ENCODE peak calls at places on chromosomes 6 and 20, in four cellular contexts. One of them, this sample, is unnamed.

GRCh38 chr20:62010551-62011402 is 54.9 kb downstream of the TAF4 start:
- DNase-seq in pancreas: no peak
- DNase-seq in breast epithelium: no peak
- DNase-seq in GM13977: peak; percentile 87
- DNase-seq in this sample: peak; percentile 54

GRCh38 chr6:132289761-132290160 is 111.5 kb downstream of the MOXD1 start:
- DNase-seq in breast epithelium: no peak
- DNase-seq in GM13977: no peak
- DNase-seq in pancreas: no peak
- DNase-seq in this sample: no peak

GRCh38 chr6:26336355-26337198 is 28.4 kb upstream of the BTN3A2 start:
- DNase-seq in pancreas: no peak
- DNase-seq in GM13977: no peak
- DNase-seq in breast epithelium: no peak
- DNase-seq in this sample: no peak

GRCh38 chr6:109595998-109596397 is 95.0 kb downstream of the AK9 start:
- DNase-seq in GM13977: peak; percentile 43
- DNase-seq in pancreas: no peak
- DNase-seq in breast epithelium: no peak
- DNase-seq in this sample: no peak

GRCh38 chr6:141783595-141783994 is 349.1 kb upstream of the GJE1 start:
- DNase-seq in breast epithelium: no peak
- DNase-seq in GM13977: no peak
- DNase-seq in pancreas: no peak
- DNase-seq in this sample: no peak

GRCh38 chr20:59741073-59741472 is 136.7 kb downstream of the PHACTR3 start:
- DNase-seq in pancreas: no peak
- DNase-seq in GM13977: no peak
- DNase-seq in breast epithelium: no peak
- DNase-seq in this sample: no peak

GRCh38 chr20:34445177-34446065 is 70.8 kb upstream of the DYNLRB1 start:
- DNase-seq in GM13977: no peak
- DNase-seq in breast epithelium: no peak
- DNase-seq in pancreas: no peak
- DNase-seq in this sample: no peak

GRCh38 chr6:100475554-100476325 is 11.0 kb upstream of the SIM1 start:
- DNase-seq in breast epithelium: no peak
- DNase-seq in GM13977: no peak
- DNase-seq in pancreas: no peak
- DNase-seq in this sample: no peak

GRCh38 chr6:162625846-162626540 is 101.6 kb downstream of the PRKN start:
- DNase-seq in pancreas: no peak
- DNase-seq in breast epithelium: no peak
- DNase-seq in GM13977: no peak
- DNase-seq in this sample: no peak

GRCh38 chr20:44074252-44075151 is 112.5 kb downstream of the JPH2 start:
- DNase-seq in pancreas: no peak
- DNase-seq in GM13977: no peak
- DNase-seq in breast epithelium: peak; percentile 14
- DNase-seq in this sample: no peak

GRCh38 chr6:4010035-4010434 is 68.9 kb downstream of the FAM217A start:
- DNase-seq in GM13977: no peak
- DNase-seq in pancreas: no peak
- DNase-seq in breast epithelium: no peak
- DNase-seq in this sample: no peak

GRCh38 chr6:4004249-4004648 is 74.7 kb downstream of the FAM217A start:
- DNase-seq in breast epithelium: no peak
- DNase-seq in GM13977: no peak
- DNase-seq in pancreas: no peak
- DNase-seq in this sample: no peak

GRCh38 chr6:4010682-4011081 is 68.3 kb downstream of the FAM217A start:
- DNase-seq in GM13977: no peak
- DNase-seq in breast epithelium: no peak
- DNase-seq in pancreas: no peak
- DNase-seq in this sample: no peak

GRCh38 chr6:4009486-4009885 is 69.5 kb downstream of the FAM217A start:
- DNase-seq in GM13977: no peak
- DNase-seq in pancreas: no peak
- DNase-seq in breast epithelium: no peak
- DNase-seq in this sample: no peak

GRCh38 chr6:4008324-4009047 is 70.5 kb downstream of the FAM217A start:
- DNase-seq in GM13977: peak; percentile 34
- DNase-seq in pancreas: no peak
- DNase-seq in breast epithelium: no peak
- DNase-seq in this sample: no peak
- TF ChIP-seq CTCF in GM13977: peak; percentile 28
- TF ChIP-seq CTCF in pancreas: no peak
- TF ChIP-seq CTCF in breast epithelium: no peak
- TF ChIP-seq CTCF in this sample: peak; percentile 60

GRCh38 chr6:130223508-130223907 is 757 bp upstream of the SAMD3 start:
- DNase-seq in GM13977: peak; percentile 28
- DNase-seq in pancreas: no peak
- DNase-seq in breast epithelium: no peak
- DNase-seq in this sample: no peak
- TF ChIP-seq CTCF in GM13977: peak; percentile 37
- TF ChIP-seq CTCF in pancreas: no peak
- TF ChIP-seq CTCF in breast epithelium: no peak
- TF ChIP-seq CTCF in this sample: no peak

DNA sequence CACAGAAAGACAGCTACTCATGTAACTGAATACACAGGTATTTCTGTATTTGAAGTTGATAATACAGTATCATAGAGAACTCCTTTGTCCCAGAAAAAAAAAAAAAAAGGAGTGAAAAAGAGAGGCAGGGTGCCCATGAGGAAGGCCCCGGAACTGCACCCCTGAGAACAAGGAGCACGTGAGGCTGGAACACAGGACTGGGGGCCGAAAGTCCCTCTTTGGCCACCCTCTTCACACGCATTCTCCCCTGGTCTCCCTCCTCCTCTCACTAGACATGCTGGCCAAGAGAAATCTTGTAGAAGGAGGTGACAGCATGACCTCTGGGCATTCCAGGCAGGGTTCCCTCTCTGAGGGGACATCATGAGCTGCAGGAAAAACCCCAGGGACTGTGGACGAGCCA is 62.7 kb upstream of the TRAF3IP2 start:
- DNase-seq in pancreas: no peak
- DNase-seq in breast epithelium: no peak
- DNase-seq in GM13977: no peak
- DNase-seq in this sample: no peak
- TF ChIP-seq CTCF in pancreas: no peak
- TF ChIP-seq CTCF in breast epithelium: peak; percentile 31
- TF ChIP-seq CTCF in GM13977: no peak
- TF ChIP-seq CTCF in this sample: no peak

GRCh38 chr6:164612731-164613130 is 696.7 kb downstream of the C6orf118 start:
- DNase-seq in GM13977: no peak
- DNase-seq in breast epithelium: no peak
- DNase-seq in pancreas: no peak
- DNase-seq in this sample: no peak
- TF ChIP-seq CTCF in GM13977: no peak
- TF ChIP-seq CTCF in breast epithelium: no peak
- TF ChIP-seq CTCF in pancreas: no peak
- TF ChIP-seq CTCF in this sample: no peak

GRCh38 chr6:95280690-95281273 is 296.6 kb upstream of the MANEA start:
- DNase-seq in GM13977: no peak
- DNase-seq in breast epithelium: no peak
- DNase-seq in pancreas: no peak
- DNase-seq in this sample: no peak
- TF ChIP-seq CTCF in GM13977: no peak
- TF ChIP-seq CTCF in breast epithelium: no peak
- TF ChIP-seq CTCF in pancreas: peak; percentile 15
- TF ChIP-seq CTCF in this sample: no peak

DNA sequence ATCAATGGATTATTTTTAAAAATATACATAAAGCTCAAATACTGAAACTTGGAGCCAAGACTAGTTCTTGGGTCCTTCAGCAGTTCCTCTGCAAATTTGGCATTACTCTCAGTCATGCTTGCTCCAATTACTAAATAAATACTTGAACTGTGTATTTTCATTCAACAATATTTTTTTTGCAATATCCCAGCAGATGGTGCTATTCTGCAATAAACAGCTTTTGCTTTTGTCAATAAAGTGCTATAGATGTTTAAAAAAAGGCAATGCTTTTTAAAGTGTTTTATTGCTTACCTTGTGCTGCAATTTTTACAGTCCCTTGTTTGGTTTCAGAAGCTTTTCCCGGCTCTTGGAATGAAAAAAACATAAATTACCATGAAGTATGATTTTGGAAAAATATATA is 243.4 kb downstream of the TRDN start:
- DNase-seq in GM13977: no peak
- DNase-seq in breast epithelium: no peak
- DNase-seq in pancreas: no peak
- DNase-seq in this sample: no peak
- TF ChIP-seq CTCF in GM13977: no peak
- TF ChIP-seq CTCF in breast epithelium: no peak
- TF ChIP-seq CTCF in pancreas: no peak
- TF ChIP-seq CTCF in this sample: no peak

GRCh38 chr6:144131248-144131709 is 19.0 kb upstream of the STX11 start:
- DNase-seq in breast epithelium: no peak
- DNase-seq in pancreas: no peak
- DNase-seq in GM13977: no peak
- DNase-seq in this sample: no peak
- TF ChIP-seq CTCF in breast epithelium: no peak
- TF ChIP-seq CTCF in pancreas: no peak
- TF ChIP-seq CTCF in GM13977: no peak
- TF ChIP-seq CTCF in this sample: no peak

DNA sequence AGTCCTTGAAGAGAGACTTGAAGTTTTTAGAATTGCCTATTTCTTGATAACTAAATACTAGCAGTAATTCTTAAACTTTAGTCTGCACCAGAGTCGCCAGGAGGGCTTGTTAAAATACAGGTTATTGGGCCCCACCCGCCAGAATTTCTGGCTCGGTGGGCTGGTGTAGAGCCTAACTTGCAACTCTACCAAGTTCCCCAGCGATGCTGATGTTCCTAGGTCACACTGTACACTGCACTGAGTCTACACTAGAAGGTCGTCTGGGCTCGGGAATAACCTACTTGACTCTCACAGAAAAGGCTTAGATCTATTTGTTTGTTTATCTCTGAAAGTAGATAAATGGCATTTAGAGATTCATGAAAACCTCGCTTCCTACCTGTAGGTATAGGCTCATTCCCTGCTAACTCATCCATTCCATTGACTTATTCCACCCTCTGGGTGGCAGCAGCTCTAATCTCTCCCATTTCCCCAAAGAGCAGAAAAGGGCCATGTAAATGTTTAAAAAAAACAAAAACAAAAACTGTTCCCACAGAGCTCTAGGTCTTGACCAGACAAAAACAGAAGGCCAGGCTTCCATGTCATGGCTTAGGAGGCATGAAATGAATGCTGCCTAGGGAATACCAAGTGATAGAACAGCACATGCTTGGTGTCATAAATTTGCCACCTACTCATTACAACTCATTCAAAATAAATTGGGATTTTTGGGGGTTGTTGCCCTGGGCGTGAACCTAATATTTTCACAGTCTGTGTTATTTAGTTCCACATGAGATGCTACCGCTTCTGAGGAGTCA is 292.1 kb downstream of the ADGB start:
- DNase-seq in GM13977: no peak
- DNase-seq in breast epithelium: no peak
- DNase-seq in pancreas: no peak
- DNase-seq in this sample: no peak
- TF ChIP-seq CTCF in GM13977: no peak
- TF ChIP-seq CTCF in breast epithelium: no peak
- TF ChIP-seq CTCF in pancreas: no peak
- TF ChIP-seq CTCF in this sample: no peak

This sample was measured in ovary.